ENCODE peak calls at places on chromosomes 11 and 22, in eight cellular contexts. One of them, this sample, is unnamed. For H3K4me1, the result is how much of the 10 kb centered on the place peaks cover.

GRCh38 chr11:66619080-66619554 is 2.7 kb downstream of the RBM14 start:
- DNase-seq in effector memory CD4-positive, alpha-beta T cell: peak
- DNase-seq in spleen: no peak
- DNase-seq in cardiac muscle cell: peak
- DNase-seq in left ventricle myocardium inferior: no peak
- DNase-seq in ovary: no peak
- DNase-seq in keratinocyte: peak
- DNase-seq in H9: no peak
- DNase-seq in this sample: peak

GRCh38 chr22:31950226-31950625 is 5.9 kb downstream of the YWHAH start:
- DNase-seq in effector memory CD4-positive, alpha-beta T cell: no peak
- DNase-seq in H9: no peak
- DNase-seq in left ventricle myocardium inferior: no peak
- DNase-seq in ovary: no peak
- DNase-seq in keratinocyte: no peak
- DNase-seq in spleen: peak
- DNase-seq in cardiac muscle cell: no peak
- DNase-seq in this sample: no peak

GRCh38 chr11:131662310-131662709 is 291.9 kb downstream of the NTM start:
- DNase-seq in ovary: no peak
- DNase-seq in left ventricle myocardium inferior: no peak
- DNase-seq in keratinocyte: no peak
- DNase-seq in cardiac muscle cell: no peak
- DNase-seq in effector memory CD4-positive, alpha-beta T cell: no peak
- DNase-seq in spleen: no peak
- DNase-seq in H9: no peak
- DNase-seq in this sample: peak

GRCh38 chr22:40597541-40598453 is 38.7 kb downstream of the MRTFA start:
- DNase-seq in cardiac muscle cell: no peak
- DNase-seq in spleen: no peak
- DNase-seq in H9: no peak
- DNase-seq in keratinocyte: peak
- DNase-seq in left ventricle myocardium inferior: no peak
- DNase-seq in ovary: no peak
- DNase-seq in effector memory CD4-positive, alpha-beta T cell: no peak
- DNase-seq in this sample: no peak

GRCh38 chr22:38782402-38783094 is 11.4 kb downstream of the DNAL4 start:
- DNase-seq in spleen: no peak
- DNase-seq in keratinocyte: no peak
- DNase-seq in left ventricle myocardium inferior: no peak
- DNase-seq in effector memory CD4-positive, alpha-beta T cell: no peak
- DNase-seq in cardiac muscle cell: peak
- DNase-seq in H9: no peak
- DNase-seq in ovary: no peak
- DNase-seq in this sample: no peak

GRCh38 chr11:2302844-2303626 is 1.2 kb downstream of the TSPAN32 start:
- DNase-seq in cardiac muscle cell: no peak
- DNase-seq in H9: peak
- DNase-seq in ovary: no peak
- DNase-seq in left ventricle myocardium inferior: peak
- DNase-seq in spleen: peak
- DNase-seq in keratinocyte: no peak
- DNase-seq in effector memory CD4-positive, alpha-beta T cell: no peak
- DNase-seq in this sample: no peak

GRCh38 chr11:128174465-128175101 is 412.8 kb downstream of the ETS1 start:
- DNase-seq in H9: peak
- DNase-seq in keratinocyte: no peak
- DNase-seq in effector memory CD4-positive, alpha-beta T cell: no peak
- DNase-seq in left ventricle myocardium inferior: no peak
- DNase-seq in cardiac muscle cell: peak
- DNase-seq in ovary: no peak
- DNase-seq in spleen: no peak
- DNase-seq in this sample: no peak

GRCh38 chr11:27471588-27472397 is 797 bp downstream of the LGR4 start:
- DNase-seq in left ventricle myocardium inferior: peak
- DNase-seq in effector memory CD4-positive, alpha-beta T cell: peak
- DNase-seq in keratinocyte: no peak
- DNase-seq in spleen: peak
- DNase-seq in H9: peak
- DNase-seq in cardiac muscle cell: peak
- DNase-seq in ovary: peak
- DNase-seq in this sample: no peak

GRCh38 chr11:35484435-35484834 is 41.0 kb downstream of the PAMR1 start:
- DNase-seq in keratinocyte: no peak
- DNase-seq in spleen: no peak
- DNase-seq in left ventricle myocardium inferior: no peak
- DNase-seq in ovary: no peak
- DNase-seq in cardiac muscle cell: peak
- DNase-seq in effector memory CD4-positive, alpha-beta T cell: no peak
- DNase-seq in H9: no peak
- DNase-seq in this sample: no peak

GRCh38 chr11:134447696-134448095 is 35.7 kb upstream of the B3GAT1 start:
- DNase-seq in spleen: no peak
- DNase-seq in left ventricle myocardium inferior: no peak
- DNase-seq in cardiac muscle cell: no peak
- DNase-seq in keratinocyte: no peak
- DNase-seq in effector memory CD4-positive, alpha-beta T cell: no peak
- DNase-seq in H9: no peak
- DNase-seq in ovary: no peak
- DNase-seq in this sample: no peak

GRCh38 chr11:109347304-109347703 is 74.7 kb upstream of the C11orf87 start:
- DNase-seq in spleen: no peak
- DNase-seq in ovary: no peak
- DNase-seq in keratinocyte: no peak
- DNase-seq in left ventricle myocardium inferior: no peak
- DNase-seq in effector memory CD4-positive, alpha-beta T cell: no peak
- DNase-seq in cardiac muscle cell: no peak
- DNase-seq in H9: no peak
- DNase-seq in this sample: no peak

GRCh38 chr11:35714882-35715612 is 52.5 kb downstream of the TRIM44 start:
- DNase-seq in cardiac muscle cell: peak
- DNase-seq in ovary: no peak
- DNase-seq in H9: no peak
- DNase-seq in spleen: no peak
- DNase-seq in left ventricle myocardium inferior: no peak
- DNase-seq in keratinocyte: no peak
- DNase-seq in effector memory CD4-positive, alpha-beta T cell: no peak
- DNase-seq in this sample: no peak

DNA sequence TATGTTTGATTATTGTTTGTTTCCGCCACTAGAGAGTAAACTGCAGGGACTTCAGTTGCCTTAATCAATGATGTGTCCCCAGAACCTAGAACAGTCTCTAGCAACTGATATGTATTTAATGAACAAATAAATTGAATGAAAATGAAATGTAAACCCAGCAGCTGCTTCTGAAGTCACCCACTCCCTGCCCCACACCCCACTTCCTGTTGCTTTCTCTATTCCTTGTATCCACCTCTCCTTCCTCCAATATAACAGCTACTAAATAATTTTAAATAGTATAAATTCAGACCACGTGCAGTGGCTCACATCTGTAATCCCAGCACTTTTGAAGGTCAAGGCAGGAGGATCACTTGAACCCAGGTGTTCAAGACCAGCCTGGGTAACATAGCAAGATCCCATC is 15.8 kb downstream of the MYH9 start:
- DNase-seq in keratinocyte: no peak
- DNase-seq in spleen: no peak
- DNase-seq in H9: no peak
- DNase-seq in effector memory CD4-positive, alpha-beta T cell: no peak
- DNase-seq in left ventricle myocardium inferior: no peak
- DNase-seq in ovary: no peak
- DNase-seq in cardiac muscle cell: no peak
- DNase-seq in this sample: no peak
- H3K4me1 ChIP-seq in keratinocyte: half or more
- H3K4me1 ChIP-seq in spleen: half or more
- H3K4me1 ChIP-seq in H9: under half
- H3K4me1 ChIP-seq in effector memory CD4-positive, alpha-beta T cell: half or more
- H3K4me1 ChIP-seq in left ventricle myocardium inferior: half or more
- H3K4me1 ChIP-seq in ovary: under half
- H3K4me1 ChIP-seq in cardiac muscle cell: half or more
- H3K4me1 ChIP-seq in this sample: half or more

GRCh38 chr22:43292633-43293025 is 50.5 kb downstream of the SCUBE1 start:
- DNase-seq in keratinocyte: no peak
- DNase-seq in H9: no peak
- DNase-seq in cardiac muscle cell: no peak
- DNase-seq in spleen: no peak
- DNase-seq in ovary: no peak
- DNase-seq in left ventricle myocardium inferior: no peak
- DNase-seq in effector memory CD4-positive, alpha-beta T cell: no peak
- DNase-seq in this sample: no peak

GRCh38 chr22:43291381-43291780 is 51.8 kb downstream of the SCUBE1 start:
- DNase-seq in spleen: no peak
- DNase-seq in cardiac muscle cell: no peak
- DNase-seq in effector memory CD4-positive, alpha-beta T cell: no peak
- DNase-seq in keratinocyte: no peak
- DNase-seq in H9: no peak
- DNase-seq in left ventricle myocardium inferior: no peak
- DNase-seq in ovary: no peak
- DNase-seq in this sample: no peak

GRCh38 chr22:43293661-43294392 is 49.3 kb downstream of the SCUBE1 start:
- DNase-seq in H9: no peak
- DNase-seq in left ventricle myocardium inferior: no peak
- DNase-seq in spleen: no peak
- DNase-seq in effector memory CD4-positive, alpha-beta T cell: no peak
- DNase-seq in ovary: peak
- DNase-seq in cardiac muscle cell: peak
- DNase-seq in keratinocyte: no peak
- DNase-seq in this sample: no peak

GRCh38 chr22:43295173-43295572 is 48.0 kb downstream of the SCUBE1 start:
- DNase-seq in H9: no peak
- DNase-seq in ovary: no peak
- DNase-seq in effector memory CD4-positive, alpha-beta T cell: no peak
- DNase-seq in keratinocyte: no peak
- DNase-seq in cardiac muscle cell: no peak
- DNase-seq in left ventricle myocardium inferior: no peak
- DNase-seq in spleen: no peak
- DNase-seq in this sample: no peak

GRCh38 chr22:43293259-43293658 is 49.9 kb downstream of the SCUBE1 start:
- DNase-seq in spleen: no peak
- DNase-seq in H9: no peak
- DNase-seq in ovary: no peak
- DNase-seq in left ventricle myocardium inferior: no peak
- DNase-seq in cardiac muscle cell: no peak
- DNase-seq in effector memory CD4-positive, alpha-beta T cell: no peak
- DNase-seq in keratinocyte: no peak
- DNase-seq in this sample: no peak
- H3K4me1 ChIP-seq in spleen: under half
- H3K4me1 ChIP-seq in H9: under half
- H3K4me1 ChIP-seq in ovary: half or more
- H3K4me1 ChIP-seq in left ventricle myocardium inferior: half or more
- H3K4me1 ChIP-seq in cardiac muscle cell: under half
- H3K4me1 ChIP-seq in effector memory CD4-positive, alpha-beta T cell: under half
- H3K4me1 ChIP-seq in keratinocyte: under half
- H3K4me1 ChIP-seq in this sample: under half

DNA sequence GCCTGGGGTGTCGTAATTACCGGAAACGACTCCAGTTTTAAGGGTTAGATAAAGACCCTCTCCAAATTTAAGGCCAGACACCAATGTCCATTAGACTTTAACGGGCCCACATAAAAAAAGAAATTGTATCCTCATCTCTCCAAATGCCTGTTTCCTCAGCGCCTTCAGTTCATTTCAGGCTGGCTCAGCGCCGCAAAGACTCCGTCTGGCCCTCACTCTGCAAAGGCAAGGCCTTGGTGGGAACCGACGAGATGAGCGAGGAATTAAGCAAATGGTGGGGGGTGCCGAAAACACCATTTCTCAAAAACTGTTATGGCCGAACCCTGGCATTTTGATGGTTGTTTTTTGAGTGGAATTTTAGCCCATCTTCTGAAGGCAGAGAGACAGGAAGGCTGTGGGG is 15.7 kb downstream of the MN1 start:
- DNase-seq in H9: no peak
- DNase-seq in left ventricle myocardium inferior: no peak
- DNase-seq in ovary: no peak
- DNase-seq in spleen: no peak
- DNase-seq in cardiac muscle cell: no peak
- DNase-seq in keratinocyte: no peak
- DNase-seq in effector memory CD4-positive, alpha-beta T cell: no peak
- DNase-seq in this sample: no peak
- H3K4me1 ChIP-seq in H9: under half
- H3K4me1 ChIP-seq in left ventricle myocardium inferior: under half
- H3K4me1 ChIP-seq in ovary: under half
- H3K4me1 ChIP-seq in spleen: under half
- H3K4me1 ChIP-seq in cardiac muscle cell: half or more
- H3K4me1 ChIP-seq in keratinocyte: under half
- H3K4me1 ChIP-seq in effector memory CD4-positive, alpha-beta T cell: under half
- H3K4me1 ChIP-seq in this sample: under half

GRCh38 chr22:37202706-37203105 is 9.6 kb downstream of the SSTR3 start:
- DNase-seq in effector memory CD4-positive, alpha-beta T cell: no peak
- DNase-seq in H9: no peak
- DNase-seq in left ventricle myocardium inferior: no peak
- DNase-seq in cardiac muscle cell: no peak
- DNase-seq in spleen: peak
- DNase-seq in keratinocyte: no peak
- DNase-seq in ovary: no peak
- DNase-seq in this sample: no peak

GRCh38 chr22:37202001-37202555 is 10.2 kb downstream of the SSTR3 start:
- DNase-seq in H9: no peak
- DNase-seq in cardiac muscle cell: no peak
- DNase-seq in effector memory CD4-positive, alpha-beta T cell: no peak
- DNase-seq in ovary: no peak
- DNase-seq in spleen: peak
- DNase-seq in left ventricle myocardium inferior: no peak
- DNase-seq in keratinocyte: no peak
- DNase-seq in this sample: no peak

GRCh38 chr22:37199839-37200161 is 11.8 kb upstream of the C1QTNF6 start:
- DNase-seq in left ventricle myocardium inferior: no peak
- DNase-seq in effector memory CD4-positive, alpha-beta T cell: no peak
- DNase-seq in keratinocyte: no peak
- DNase-seq in ovary: no peak
- DNase-seq in cardiac muscle cell: no peak
- DNase-seq in H9: no peak
- DNase-seq in spleen: no peak
- DNase-seq in this sample: no peak

GRCh38 chr22:37199103-37199838 is 11.2 kb upstream of the C1QTNF6 start:
- DNase-seq in effector memory CD4-positive, alpha-beta T cell: peak
- DNase-seq in ovary: peak
- DNase-seq in H9: peak
- DNase-seq in keratinocyte: peak
- DNase-seq in spleen: peak
- DNase-seq in left ventricle myocardium inferior: peak
- DNase-seq in cardiac muscle cell: peak
- DNase-seq in this sample: peak

DNA sequence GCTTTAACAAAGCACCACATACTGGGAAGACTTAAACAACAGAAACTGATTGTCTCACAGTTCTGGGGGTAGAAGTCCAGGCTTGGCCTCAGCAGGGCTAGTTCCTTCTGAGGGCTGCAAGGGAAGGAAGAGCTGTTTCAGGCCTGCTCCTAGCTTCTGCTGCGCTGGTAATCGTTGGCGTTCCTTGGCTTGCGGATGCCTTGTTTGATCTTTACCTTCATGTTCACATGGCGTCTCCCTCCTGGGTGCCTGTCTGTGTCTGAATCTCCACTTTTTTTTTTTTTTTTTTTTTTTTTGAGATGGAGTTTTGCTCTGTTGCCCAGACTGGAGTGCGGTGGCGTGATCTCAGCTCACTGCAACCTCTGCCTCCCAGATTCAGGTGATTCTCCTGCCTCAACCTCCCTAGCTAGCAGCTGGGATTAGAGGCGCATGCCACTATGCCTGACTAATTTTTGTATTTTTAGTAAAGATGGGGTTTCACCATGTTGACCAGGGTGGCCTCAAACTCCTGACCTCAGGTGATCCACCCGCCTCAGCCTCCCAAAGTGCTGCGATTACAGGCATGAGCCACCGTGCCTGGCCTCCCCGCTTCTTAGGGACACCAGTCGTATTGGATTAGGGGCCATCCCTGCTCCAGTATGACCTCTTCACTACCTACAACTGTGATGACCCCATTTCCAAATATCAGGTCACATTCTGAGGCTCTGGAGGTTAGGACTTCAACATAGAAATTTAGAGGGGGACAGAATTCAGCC is 11.0 kb downstream of the SSTR3 start:
- DNase-seq in effector memory CD4-positive, alpha-beta T cell: no peak
- DNase-seq in spleen: peak
- DNase-seq in left ventricle myocardium inferior: no peak
- DNase-seq in cardiac muscle cell: no peak
- DNase-seq in H9: no peak
- DNase-seq in ovary: no peak
- DNase-seq in keratinocyte: no peak
- DNase-seq in this sample: no peak
- H3K4me1 ChIP-seq in effector memory CD4-positive, alpha-beta T cell: under half
- H3K4me1 ChIP-seq in spleen: under half
- H3K4me1 ChIP-seq in left ventricle myocardium inferior: under half
- H3K4me1 ChIP-seq in cardiac muscle cell: under half
- H3K4me1 ChIP-seq in H9: under half
- H3K4me1 ChIP-seq in ovary: under half
- H3K4me1 ChIP-seq in keratinocyte: under half
- H3K4me1 ChIP-seq in this sample: under half